ENCODE peak calls at places on chromosomes 11 and 22, in seven cellular contexts. A, P, J, H, T, W and X are unnamed samples.

GRCh38 chr11:35629914-35630313 is 11.7 kb downstream of the FJX1 start:
- DNase-seq in A (peak), P (peak), J (peak), H (no peak), T (peak), W (no peak), X (peak)

GRCh38 chr22:49760280-49760629 is 67.4 kb downstream of the BRD1 start:
- DNase-seq in A (no peak), P (no peak), J (no peak), H (peak), T (no peak), W (peak), X (no peak)

GRCh38 chr11:83122050-83122449 is 34.9 kb upstream of the PCF11 start:
- DNase-seq in A (no peak), P (no peak), J (no peak), H (no peak), T (no peak), W (no peak), X (no peak)

GRCh38 chr11:93942176-93942575 is 79.0 kb upstream of the HEPHL1 start:
- DNase-seq in A (no peak), P (no peak), J (no peak), H (no peak), T (no peak), W (no peak), X (no peak)

GRCh38 chr11:134661660-134662059 is 249.6 kb upstream of the B3GAT1 start:
- DNase-seq in A (no peak), P (no peak), J (no peak), H (no peak), T (no peak), W (no peak), X (no peak)

GRCh38 chr11:44978279-44978960 is 27.7 kb upstream of the TP53I11 start:
- DNase-seq in A (peak), P (no peak), J (no peak), H (no peak), T (no peak), W (no peak), X (no peak)

GRCh38 chr11:113192121-113192925 is 122.1 kb upstream of the TTC12 start:
- DNase-seq in A (no peak), P (no peak), J (no peak), H (no peak), T (no peak), W (no peak), X (no peak)

GRCh38 chr11:78684377-78684776 is 109.7 kb upstream of the NARS2 start:
- DNase-seq in A (no peak), P (no peak), J (no peak), H (no peak), T (no peak), W (no peak), X (no peak)

GRCh38 chr11:134728186-134728585 is 316.1 kb upstream of the B3GAT1 start:
- DNase-seq in A (no peak), P (no peak), J (no peak), H (no peak), T (no peak), W (no peak), X (no peak)

GRCh38 chr11:35786918-35787557 is 124.5 kb downstream of the TRIM44 start:
- DNase-seq in A (peak), P (no peak), J (peak), H (no peak), T (no peak), W (no peak), X (no peak)

GRCh38 chr11:112004389-112004788 is 20.8 kb upstream of the DLAT start:
- DNase-seq in A (peak), P (no peak), J (no peak), H (no peak), T (no peak), W (no peak), X (no peak)